ENCODE peak calls at places on chromosome 2, in four cellular contexts. R is naive thymus-derived CD4-positive, alpha-beta T cell; P is Panc1; A is thyroid gland. X is an unnamed sample. For H3K9me3, the result is how much of the 10 kb centered on the place peaks cover.

GRCh38 chr2:159287733-159288132 is 1.2 kb upstream of the WDSUB1 start:
- DNase-seq in R (no peak), P (no peak), A (no peak), X (no peak)

GRCh38 chr2:216222650-216223352 is 113.7 kb downstream of the XRCC5 start:
- DNase-seq in R (no peak), P (peak), A (no peak), X (no peak)

GRCh38 chr2:84735383-84735782 is 145.5 kb downstream of the TRABD2A start:
- DNase-seq in A (no peak), R (no peak), P (no peak), X (no peak)

GRCh38 chr2:220277445-220277960 is 650.1 kb downstream of the SLC4A3 start:
- DNase-seq in R (no peak), A (peak), P (peak), X (peak)

GRCh38 chr2:177724398-177725287 is 332.1 kb downstream of the AGPS start:
- DNase-seq in P (peak), R (peak), A (peak), X (peak)

GRCh38 chr2:52658598-52658997 is 1109.0 kb upstream of the CHAC2 start:
- DNase-seq in R (no peak), A (no peak), P (no peak), X (no peak)

GRCh38 chr2:20490300-20491181 is 43.7 kb downstream of the RHOB start:
- DNase-seq in A (peak), R (no peak), P (no peak), X (no peak)

GRCh38 chr2:139317259-139317658 is 537.1 kb upstream of the NXPH2 start:
- DNase-seq in A (no peak), P (no peak), R (no peak), X (no peak)

GRCh38 chr2:168944065-168944464 is 43.0 kb downstream of the G6PC2 start:
- DNase-seq in P (no peak), R (no peak), A (no peak), X (no peak)

GRCh38 chr2:236663267-236663666 is 93.6 kb downstream of the ACKR3 start:
- DNase-seq in P (no peak), R (no peak), A (peak), X (no peak)

GRCh38 chr2:43356774-43357173 is 130.4 kb upstream of the ZFP36L2 start:
- DNase-seq in A (no peak), R (no peak), P (no peak), X (no peak)

GRCh38 chr2:122179492-122180070 is 424.1 kb downstream of the TSN start:
- DNase-seq in A (no peak), R (no peak), P (no peak), X (no peak)

GRCh38 chr2:196125596-196125995 is 45.8 kb downstream of the STK17B start:
- DNase-seq in P (no peak), R (no peak), A (no peak), X (no peak)

GRCh38 chr2:68487773-68488355 is 20.5 kb downstream of the APLF start:
- DNase-seq in A (no peak), R (no peak), P (no peak), X (no peak)

GRCh38 chr2:29480423-29480822 is 365.2 kb downstream of the CLIP4 start:
- DNase-seq in A (no peak), R (no peak), P (no peak), X (no peak)

GRCh38 chr2:229719926-229720652 is 5.7 kb upstream of the DNER start:
- DNase-seq in A (no peak), R (no peak), P (no peak), X (no peak)

DNA sequence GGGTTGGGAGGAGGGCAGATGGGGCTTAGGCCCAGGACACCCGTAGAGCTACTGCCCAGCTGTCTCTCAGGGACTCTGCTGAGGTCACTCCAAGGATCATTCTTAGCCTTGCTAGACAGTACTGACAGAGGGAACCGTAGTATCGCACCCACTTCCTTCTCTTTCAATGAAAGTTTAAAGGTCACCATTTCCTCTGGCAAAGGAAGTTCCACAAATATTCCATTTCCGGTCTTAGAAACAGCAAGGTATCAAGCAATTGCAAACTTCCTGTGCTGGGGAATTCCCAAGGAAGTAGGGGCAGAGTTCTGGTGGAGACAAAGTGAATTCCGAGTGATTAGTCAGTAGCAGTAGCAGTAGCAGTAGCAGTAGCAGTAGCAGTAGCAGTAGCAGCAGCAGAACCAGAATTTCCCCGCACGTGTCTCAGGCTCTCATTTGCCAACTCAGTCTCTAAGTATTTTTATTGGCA is 24.7 kb downstream of the IL1B start:
- DNase-seq in P (no peak), R (no peak), A (no peak), X (no peak)
- H3K27ac ChIP-seq in P (no peak), R (no peak), A (no peak), X (no peak)

DNA sequence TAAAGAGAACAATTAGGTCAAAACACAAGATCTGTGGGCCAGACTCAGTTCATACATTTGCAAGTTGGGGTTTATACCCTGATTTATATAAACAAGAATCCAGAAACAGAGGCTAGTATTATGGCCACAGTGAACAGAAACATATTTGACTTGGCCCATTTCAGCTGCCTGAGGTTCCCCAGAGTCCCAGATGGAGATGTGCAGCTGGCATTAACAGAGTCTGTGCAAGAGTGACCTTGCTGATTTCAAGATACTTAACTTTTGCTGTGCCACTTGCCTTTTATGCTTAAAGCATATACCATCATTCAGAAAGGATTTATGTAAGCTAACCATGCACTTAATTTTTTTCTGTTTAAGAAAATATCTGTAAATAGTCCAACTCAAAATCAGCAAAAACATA is 636.3 kb downstream of the TRIB2 start:
- DNase-seq in A (no peak), P (no peak), R (no peak), X (no peak)
- H3K9me3 ChIP-seq in A (under half), P (under half), R (under half), X (under half)

DNA sequence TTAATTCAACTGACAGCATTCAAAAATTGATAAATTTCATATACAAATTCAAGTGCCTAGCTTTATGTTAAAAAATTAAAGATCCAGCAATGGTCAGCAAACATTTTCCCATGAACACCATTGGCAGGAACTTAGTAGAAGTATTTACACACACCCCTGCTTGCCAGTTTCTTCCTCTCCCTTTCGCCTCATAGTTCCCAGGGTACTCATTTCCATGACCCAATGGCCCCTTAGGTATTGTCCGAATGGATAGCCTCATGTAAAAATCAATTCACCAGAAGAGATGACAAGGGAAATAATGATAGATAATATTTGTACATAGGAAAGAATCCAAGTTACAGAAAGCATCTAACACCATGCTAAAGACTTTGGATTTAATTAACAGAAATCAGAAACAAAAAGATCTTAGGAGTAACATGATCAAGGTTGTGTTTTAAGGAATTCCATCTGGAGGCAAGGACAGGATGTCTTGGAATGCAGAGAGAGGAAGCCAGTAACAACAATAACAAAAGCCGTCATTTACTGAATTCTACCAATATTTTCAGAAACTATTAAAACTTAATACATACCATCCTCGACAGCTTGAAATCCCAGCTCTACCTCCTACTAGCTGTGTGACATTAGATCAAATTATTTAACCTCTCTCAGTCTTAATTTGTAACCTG is 423.0 kb downstream of the IRS1 start:
- DNase-seq in R (no peak), A (no peak), P (no peak), X (no peak)
- H3K27ac ChIP-seq in R (no peak), A (no peak), P (no peak), X (no peak)

GRCh38 chr2:27362678-27363420 is 6.3 kb upstream of the GTF3C2 start:
- DNase-seq in R (no peak), P (no peak), A (no peak), X (no peak)
- H3K9me3 ChIP-seq in R (under half), P (under half), A (under half), X (under half)

DNA sequence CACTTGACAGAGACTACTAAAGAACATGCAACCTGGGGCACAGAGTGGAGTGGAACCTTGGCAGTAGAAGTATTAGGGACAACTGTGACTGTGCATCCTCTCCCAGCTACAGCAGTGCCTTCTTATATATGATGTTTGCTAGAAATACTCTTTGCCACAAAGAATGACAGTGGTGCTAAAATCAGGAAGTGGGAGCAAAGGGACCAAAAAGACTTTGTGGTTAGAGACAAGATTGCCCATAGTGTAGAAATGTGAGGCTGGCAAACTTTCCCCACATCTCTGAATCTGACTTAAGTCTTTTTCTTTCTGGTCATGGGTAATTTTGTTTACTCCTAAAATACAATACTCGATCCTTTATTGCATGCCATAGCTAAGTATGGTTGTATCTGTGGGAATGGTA is 9.4 kb upstream of the SLC38A11 start:
- DNase-seq in R (no peak), P (no peak), A (no peak), X (no peak)
- H3K27ac ChIP-seq in R (no peak), P (no peak), A (no peak), X (no peak)

GRCh38 chr2:86543335-86543734 is 19.9 kb downstream of the CHMP3 start:
- DNase-seq in R (no peak), A (no peak), P (no peak), X (no peak)
- H3K9me3 ChIP-seq in R (under half), A (under half), P (under half), X (under half)

GRCh38 chr2:217854684-217855083 is 148.1 kb downstream of the TNS1 start:
- DNase-seq in R (no peak), A (no peak), P (no peak), X (no peak)
- H3K27ac ChIP-seq in R (no peak), A (no peak), P (no peak), X (peak)